ENCODE peak calls at places on chromosomes 5 and 9, in ten cellular contexts. One of them, this sample, is unnamed.

GRCh38 chr9:24582363-24583126 is 36.8 kb upstream of the IZUMO3 start:
- DNase-seq in pancreas: no peak
- DNase-seq in heart left ventricle: no peak
- DNase-seq in AG10803: no peak
- DNase-seq in tibial artery: no peak
- DNase-seq in epithelial cell of esophagus: peak
- DNase-seq in lower lobe of right lung: no peak
- DNase-seq in left ventricle myocardium inferior: no peak
- DNase-seq in BJ: no peak
- DNase-seq in choroid plexus epithelial cell: no peak
- DNase-seq in this sample: no peak

GRCh38 chr5:94747371-94747770 is 128.9 kb downstream of the SLF1 start:
- DNase-seq in lower lobe of right lung: no peak
- DNase-seq in pancreas: no peak
- DNase-seq in tibial artery: no peak
- DNase-seq in epithelial cell of esophagus: no peak
- DNase-seq in left ventricle myocardium inferior: no peak
- DNase-seq in AG10803: no peak
- DNase-seq in choroid plexus epithelial cell: no peak
- DNase-seq in heart left ventricle: no peak
- DNase-seq in BJ: no peak
- DNase-seq in this sample: no peak

GRCh38 chr9:30771278-30771677 is 1613.2 kb upstream of the ACO1 start:
- DNase-seq in lower lobe of right lung: no peak
- DNase-seq in pancreas: no peak
- DNase-seq in left ventricle myocardium inferior: no peak
- DNase-seq in heart left ventricle: no peak
- DNase-seq in choroid plexus epithelial cell: no peak
- DNase-seq in AG10803: no peak
- DNase-seq in epithelial cell of esophagus: no peak
- DNase-seq in tibial artery: no peak
- DNase-seq in BJ: no peak
- DNase-seq in this sample: no peak

GRCh38 chr9:131738838-131739191 is 1.1 kb downstream of the RAPGEF1 start:
- DNase-seq in choroid plexus epithelial cell: no peak
- DNase-seq in tibial artery: no peak
- DNase-seq in BJ: no peak
- DNase-seq in AG10803: no peak
- DNase-seq in pancreas: peak
- DNase-seq in heart left ventricle: peak
- DNase-seq in left ventricle myocardium inferior: no peak
- DNase-seq in lower lobe of right lung: peak
- DNase-seq in epithelial cell of esophagus: no peak
- DNase-seq in this sample: peak

GRCh38 chr9:108609227-108609894 is 246.4 kb downstream of the ACTL7B start:
- DNase-seq in heart left ventricle: no peak
- DNase-seq in epithelial cell of esophagus: peak
- DNase-seq in BJ: peak
- DNase-seq in pancreas: no peak
- DNase-seq in choroid plexus epithelial cell: no peak
- DNase-seq in left ventricle myocardium inferior: no peak
- DNase-seq in lower lobe of right lung: no peak
- DNase-seq in AG10803: peak
- DNase-seq in tibial artery: no peak
- DNase-seq in this sample: peak

GRCh38 chr9:124436320-124436719 is 13.9 kb upstream of the ADGRD2 start:
- DNase-seq in tibial artery: no peak
- DNase-seq in heart left ventricle: no peak
- DNase-seq in epithelial cell of esophagus: peak
- DNase-seq in left ventricle myocardium inferior: no peak
- DNase-seq in choroid plexus epithelial cell: no peak
- DNase-seq in AG10803: no peak
- DNase-seq in lower lobe of right lung: no peak
- DNase-seq in BJ: no peak
- DNase-seq in pancreas: no peak
- DNase-seq in this sample: no peak

GRCh38 chr5:41794478-41794877 is 75.7 kb downstream of the OXCT1 start:
- DNase-seq in left ventricle myocardium inferior: no peak
- DNase-seq in epithelial cell of esophagus: peak
- DNase-seq in heart left ventricle: no peak
- DNase-seq in choroid plexus epithelial cell: peak
- DNase-seq in pancreas: no peak
- DNase-seq in AG10803: peak
- DNase-seq in BJ: peak
- DNase-seq in tibial artery: no peak
- DNase-seq in lower lobe of right lung: no peak
- DNase-seq in this sample: peak

GRCh38 chr9:89177021-89177400 is 1.6 kb downstream of the SHC3 start:
- DNase-seq in left ventricle myocardium inferior: no peak
- DNase-seq in epithelial cell of esophagus: no peak
- DNase-seq in pancreas: no peak
- DNase-seq in BJ: no peak
- DNase-seq in AG10803: peak
- DNase-seq in choroid plexus epithelial cell: peak
- DNase-seq in heart left ventricle: no peak
- DNase-seq in lower lobe of right lung: no peak
- DNase-seq in tibial artery: no peak
- DNase-seq in this sample: peak

GRCh38 chr5:142186821-142187594 is 78.4 kb downstream of the NDFIP1 start:
- DNase-seq in choroid plexus epithelial cell: peak
- DNase-seq in epithelial cell of esophagus: no peak
- DNase-seq in BJ: no peak
- DNase-seq in heart left ventricle: no peak
- DNase-seq in tibial artery: no peak
- DNase-seq in AG10803: no peak
- DNase-seq in left ventricle myocardium inferior: no peak
- DNase-seq in lower lobe of right lung: no peak
- DNase-seq in pancreas: no peak
- DNase-seq in this sample: no peak

GRCh38 chr5:1497795-1498622 is 25.8 kb downstream of the LPCAT1 start:
- DNase-seq in tibial artery: no peak
- DNase-seq in pancreas: no peak
- DNase-seq in left ventricle myocardium inferior: peak
- DNase-seq in lower lobe of right lung: no peak
- DNase-seq in heart left ventricle: no peak
- DNase-seq in BJ: no peak
- DNase-seq in choroid plexus epithelial cell: no peak
- DNase-seq in epithelial cell of esophagus: no peak
- DNase-seq in AG10803: no peak
- DNase-seq in this sample: no peak

GRCh38 chr9:120655005-120655622 is 59.2 kb downstream of the MEGF9 start:
- DNase-seq in AG10803: no peak
- DNase-seq in choroid plexus epithelial cell: peak
- DNase-seq in left ventricle myocardium inferior: no peak
- DNase-seq in epithelial cell of esophagus: peak
- DNase-seq in heart left ventricle: no peak
- DNase-seq in pancreas: no peak
- DNase-seq in BJ: no peak
- DNase-seq in tibial artery: no peak
- DNase-seq in lower lobe of right lung: no peak
- DNase-seq in this sample: no peak

GRCh38 chr9:98365227-98365669 is 109.8 kb upstream of the TBC1D2 start:
- DNase-seq in epithelial cell of esophagus: peak
- DNase-seq in left ventricle myocardium inferior: no peak
- DNase-seq in BJ: no peak
- DNase-seq in lower lobe of right lung: no peak
- DNase-seq in heart left ventricle: no peak
- DNase-seq in AG10803: peak
- DNase-seq in choroid plexus epithelial cell: peak
- DNase-seq in tibial artery: no peak
- DNase-seq in pancreas: no peak
- DNase-seq in this sample: peak

GRCh38 chr5:170749911-170750431 is 33.6 kb upstream of the GABRP start:
- DNase-seq in heart left ventricle: no peak
- DNase-seq in left ventricle myocardium inferior: no peak
- DNase-seq in AG10803: no peak
- DNase-seq in BJ: no peak
- DNase-seq in choroid plexus epithelial cell: no peak
- DNase-seq in epithelial cell of esophagus: peak
- DNase-seq in lower lobe of right lung: no peak
- DNase-seq in tibial artery: no peak
- DNase-seq in pancreas: peak
- DNase-seq in this sample: no peak

GRCh38 chr5:172674155-172674554 is 33.1 kb downstream of the NEURL1B start:
- DNase-seq in lower lobe of right lung: no peak
- DNase-seq in AG10803: no peak
- DNase-seq in BJ: no peak
- DNase-seq in tibial artery: no peak
- DNase-seq in choroid plexus epithelial cell: no peak
- DNase-seq in epithelial cell of esophagus: no peak
- DNase-seq in pancreas: no peak
- DNase-seq in left ventricle myocardium inferior: no peak
- DNase-seq in heart left ventricle: no peak
- DNase-seq in this sample: no peak

GRCh38 chr5:27241564-27242257 is 203.3 kb upstream of the CDH9 start:
- DNase-seq in epithelial cell of esophagus: peak
- DNase-seq in BJ: peak
- DNase-seq in choroid plexus epithelial cell: peak
- DNase-seq in lower lobe of right lung: no peak
- DNase-seq in pancreas: no peak
- DNase-seq in heart left ventricle: no peak
- DNase-seq in tibial artery: no peak
- DNase-seq in left ventricle myocardium inferior: no peak
- DNase-seq in AG10803: peak
- DNase-seq in this sample: peak

GRCh38 chr5:82417776-82418607 is 139.8 kb upstream of the RPS23 start:
- DNase-seq in left ventricle myocardium inferior: no peak
- DNase-seq in pancreas: no peak
- DNase-seq in tibial artery: no peak
- DNase-seq in lower lobe of right lung: peak
- DNase-seq in BJ: no peak
- DNase-seq in epithelial cell of esophagus: no peak
- DNase-seq in AG10803: peak
- DNase-seq in choroid plexus epithelial cell: peak
- DNase-seq in heart left ventricle: no peak
- DNase-seq in this sample: no peak

DNA sequence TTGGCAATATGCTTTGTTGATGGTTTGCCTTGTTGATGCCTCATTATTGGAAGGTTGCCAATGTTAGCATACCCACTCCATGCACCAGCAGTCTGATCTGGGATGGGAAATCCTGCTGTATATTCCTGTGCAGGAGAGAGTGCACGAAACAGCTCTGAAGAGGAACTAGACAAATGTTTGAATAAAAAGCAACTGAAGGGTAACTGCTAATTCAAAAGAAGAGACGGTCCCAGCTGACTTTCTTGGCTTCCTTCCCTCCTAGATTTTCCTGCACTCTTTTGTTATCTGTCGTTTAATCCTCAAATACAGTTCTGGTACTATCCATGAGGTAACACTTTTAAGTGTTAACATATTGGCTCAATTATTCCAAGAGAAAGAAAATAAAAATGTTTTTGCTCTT is 271.6 kb upstream of the TLE4 start:
- DNase-seq in AG10803: peak
- DNase-seq in epithelial cell of esophagus: no peak
- DNase-seq in lower lobe of right lung: no peak
- DNase-seq in choroid plexus epithelial cell: no peak
- DNase-seq in heart left ventricle: no peak
- DNase-seq in BJ: no peak
- DNase-seq in tibial artery: no peak
- DNase-seq in pancreas: no peak
- DNase-seq in left ventricle myocardium inferior: no peak
- DNase-seq in this sample: no peak
- TF ChIP-seq CTCF in AG10803: no peak
- TF ChIP-seq CTCF in epithelial cell of esophagus: no peak
- TF ChIP-seq CTCF in lower lobe of right lung: no peak
- TF ChIP-seq CTCF in choroid plexus epithelial cell: no peak
- TF ChIP-seq CTCF in heart left ventricle: no peak
- TF ChIP-seq CTCF in BJ: no peak
- TF ChIP-seq CTCF in tibial artery: no peak
- TF ChIP-seq CTCF in pancreas: no peak
- TF ChIP-seq CTCF in left ventricle myocardium inferior: no peak
- TF ChIP-seq CTCF in this sample: no peak

DNA sequence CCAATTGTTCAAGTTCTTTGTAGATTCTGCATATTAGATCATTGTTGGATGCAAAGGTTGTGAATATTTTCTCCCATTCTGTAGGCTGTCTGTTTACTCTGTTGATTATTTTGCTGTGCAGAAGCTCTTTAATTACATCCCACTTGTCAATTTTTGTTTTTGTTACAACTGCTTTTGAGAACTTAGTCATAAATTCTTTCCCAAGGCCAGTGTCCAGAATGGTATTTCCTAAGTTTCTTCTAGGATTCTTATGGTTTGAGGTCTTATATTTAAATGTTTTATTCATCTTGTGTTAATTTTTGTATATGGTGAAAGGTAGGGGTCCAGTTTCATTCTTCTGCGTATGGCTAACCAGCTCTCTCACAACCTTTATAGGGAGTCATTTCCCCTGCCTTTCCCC is 116.5 kb downstream of the CPLANE1 start:
- DNase-seq in lower lobe of right lung: no peak
- DNase-seq in heart left ventricle: no peak
- DNase-seq in AG10803: peak
- DNase-seq in epithelial cell of esophagus: no peak
- DNase-seq in pancreas: no peak
- DNase-seq in tibial artery: no peak
- DNase-seq in choroid plexus epithelial cell: peak
- DNase-seq in BJ: no peak
- DNase-seq in left ventricle myocardium inferior: no peak
- DNase-seq in this sample: no peak
- H3K4me3 ChIP-seq in lower lobe of right lung: no peak
- H3K4me3 ChIP-seq in heart left ventricle: no peak
- H3K4me3 ChIP-seq in AG10803: no peak
- H3K4me3 ChIP-seq in epithelial cell of esophagus: no peak
- H3K4me3 ChIP-seq in pancreas: no peak
- H3K4me3 ChIP-seq in tibial artery: no peak
- H3K4me3 ChIP-seq in choroid plexus epithelial cell: no peak
- H3K4me3 ChIP-seq in BJ: no peak
- H3K4me3 ChIP-seq in left ventricle myocardium inferior: no peak
- H3K4me3 ChIP-seq in this sample: no peak

GRCh38 chr5:52964138-52964537 is 25.0 kb upstream of the ITGA2 start:
- DNase-seq in choroid plexus epithelial cell: no peak
- DNase-seq in epithelial cell of esophagus: peak
- DNase-seq in tibial artery: no peak
- DNase-seq in pancreas: no peak
- DNase-seq in AG10803: no peak
- DNase-seq in BJ: no peak
- DNase-seq in lower lobe of right lung: no peak
- DNase-seq in heart left ventricle: no peak
- DNase-seq in left ventricle myocardium inferior: no peak
- DNase-seq in this sample: no peak
- TF ChIP-seq CTCF in choroid plexus epithelial cell: peak
- TF ChIP-seq CTCF in epithelial cell of esophagus: peak
- TF ChIP-seq CTCF in tibial artery: no peak
- TF ChIP-seq CTCF in pancreas: no peak
- TF ChIP-seq CTCF in AG10803: no peak
- TF ChIP-seq CTCF in BJ: no peak
- TF ChIP-seq CTCF in lower lobe of right lung: no peak
- TF ChIP-seq CTCF in heart left ventricle: no peak
- TF ChIP-seq CTCF in left ventricle myocardium inferior: no peak
- TF ChIP-seq CTCF in this sample: peak

DNA sequence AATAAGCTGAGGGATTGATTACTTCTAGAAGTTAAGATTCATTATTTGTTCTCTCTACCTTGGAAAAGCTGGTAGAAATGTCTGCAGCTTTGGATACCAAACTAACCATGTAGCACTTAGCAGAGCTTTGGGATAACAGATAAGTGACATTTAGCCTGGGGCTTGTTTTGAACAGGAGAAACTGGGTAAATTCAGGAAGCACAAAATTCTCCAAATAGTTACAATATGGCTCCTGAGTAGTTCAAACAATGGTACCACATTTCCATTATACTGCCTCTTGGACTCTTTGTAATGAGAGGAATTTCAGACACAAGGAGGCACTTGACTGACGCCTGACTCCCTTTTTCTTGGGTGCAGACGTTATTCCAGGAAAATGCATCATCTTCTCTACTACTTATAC is 22.6 kb downstream of the PRUNE2 start:
- DNase-seq in BJ: no peak
- DNase-seq in tibial artery: no peak
- DNase-seq in choroid plexus epithelial cell: no peak
- DNase-seq in AG10803: no peak
- DNase-seq in heart left ventricle: no peak
- DNase-seq in left ventricle myocardium inferior: no peak
- DNase-seq in pancreas: no peak
- DNase-seq in epithelial cell of esophagus: no peak
- DNase-seq in lower lobe of right lung: no peak
- DNase-seq in this sample: no peak
- H3K4me3 ChIP-seq in BJ: no peak
- H3K4me3 ChIP-seq in tibial artery: no peak
- H3K4me3 ChIP-seq in choroid plexus epithelial cell: no peak
- H3K4me3 ChIP-seq in AG10803: no peak
- H3K4me3 ChIP-seq in heart left ventricle: no peak
- H3K4me3 ChIP-seq in left ventricle myocardium inferior: no peak
- H3K4me3 ChIP-seq in pancreas: no peak
- H3K4me3 ChIP-seq in epithelial cell of esophagus: no peak
- H3K4me3 ChIP-seq in lower lobe of right lung: no peak
- H3K4me3 ChIP-seq in this sample: no peak

This sample was measured in A673.